ENCODE peak calls at places on chromosomes 3 and 15, in four cellular contexts. L is stimulated activated CD8-positive, alpha-beta memory T cell treated with anti-CD3 and anti-CD28 coated beads, Interleukin-7, amount 100 ng/mL, for 4 hours; W is RPMI8226; S is stimulated activated naive CD8-positive, alpha-beta T cell treated with anti-CD3 and anti-CD28 coated beads, Interleukin-15, Interleukin-2, amounts not matched to agents 100 U/mL and 50 U/mL, for 24 hours. C is an unnamed sample.

GRCh38 chr15:89822951-89823701 is 8.5 kb upstream of the ANPEP start:
- DNase-seq in L (no peak), W (no peak), S (no peak), C (no peak)

GRCh38 chr3:52358362-52358940 is 42.3 kb downstream of the DNAH1 start:
- DNase-seq in L (no peak), W (no peak), S (no peak), C (no peak)

GRCh38 chr3:151579571-151580270 is 118.9 kb upstream of the IGSF10 start:
- DNase-seq in L (no peak), W (no peak), S (no peak), C (no peak)

GRCh38 chr15:68578175-68578959 is 426 bp upstream of the CORO2B start:
- DNase-seq in L (no peak), W (peak; percentile 52), S (peak; percentile 58), C (no peak)

GRCh38 chr3:16290007-16290826 is 25.2 kb downstream of the OXNAD1 start:
- DNase-seq in L (no peak), W (peak; percentile 32), S (peak; percentile 58), C (peak; percentile 21)

GRCh38 chr15:40853241-40853890 is 9.5 kb downstream of the SPINT1 start:
- DNase-seq in L (no peak), W (no peak), S (no peak), C (no peak)

GRCh38 chr3:128080323-128080898 is 28.2 kb downstream of the SEC61A1 start:
- DNase-seq in L (no peak), W (no peak), S (no peak), C (peak; percentile 58)

GRCh38 chr15:57885435-57885834 is 178.9 kb downstream of the POLR2M start:
- DNase-seq in L (no peak), W (no peak), S (no peak), C (no peak)

GRCh38 chr3:176795897-176796296 is 401.4 kb downstream of the TBL1XR1 start:
- DNase-seq in L (no peak), W (no peak), S (no peak), C (no peak)

GRCh38 chr3:58173670-58174472 is 36.9 kb downstream of the DNASE1L3 start:
- DNase-seq in L (no peak), W (peak; percentile 50), S (peak; percentile 55), C (no peak)

GRCh38 chr3:169694117-169694516 is 30.6 kb upstream of the MECOM start:
- DNase-seq in L (no peak), W (no peak), S (no peak), C (no peak)

GRCh38 chr15:74233373-74233772 is 2.8 kb upstream of the CCDC33 start:
- DNase-seq in L (no peak), W (no peak), S (no peak), C (no peak)